ENCODE peak calls at places on chromosome X, in five cellular contexts. G, N, Q, R and V are unnamed samples.
A peak's percentile ranks its signal among the peaks of the same experiment; 100 is the strongest.

GRCh38 chrX:100593142-100593541 is 8.4 kb downstream of the TNMD start:
- DNase-seq in G (no peak), N (no peak), R (no peak), Q (no peak), V (no peak)

GRCh38 chrX:110214684-110215083 is 103.2 kb downstream of the AMMECR1 start:
- DNase-seq in N (no peak), G (no peak), Q (no peak), R (no peak), V (no peak)

GRCh38 chrX:109732780-109733657 is at the start of gene ACSL4:
- DNase-seq in N (peak; percentile 92), Q (peak; percentile 69), G (peak; percentile 89), R (peak; percentile 54), V (peak; percentile 85)

GRCh38 chrX:150269613-150270254 is 93.4 kb upstream of the MAMLD1 start:
- DNase-seq in R (no peak), Q (no peak), N (no peak), G (no peak), V (no peak)

GRCh38 chrX:149950681-149951080 is 12.4 kb upstream of the EOLA2 start:
- DNase-seq in G (peak; percentile 43), Q (no peak), R (no peak), N (no peak), V (peak; percentile 76)

GRCh38 chrX:41164469-41164868 is 79.2 kb downstream of the USP9X start:
- DNase-seq in R (peak; percentile 5), G (no peak), Q (peak; percentile 1), N (no peak), V (no peak)

GRCh38 chrX:24398766-24399165 is 38.3 kb downstream of the SUPT20HL1 start:
- DNase-seq in G (no peak), N (no peak), R (no peak), Q (no peak), V (no peak)

GRCh38 chrX:150594584-150594983 is 26.2 kb downstream of the MTM1 start:
- DNase-seq in R (no peak), G (no peak), N (no peak), Q (no peak), V (no peak)

GRCh38 chrX:71604141-71604540 is 14.2 kb downstream of the CXCR3 start:
- DNase-seq in G (no peak), Q (no peak), R (no peak), N (no peak), V (no peak)

GRCh38 chrX:77167993-77168392 is 279.2 kb upstream of the FGF16 start:
- DNase-seq in G (no peak), Q (no peak), R (no peak), N (no peak), V (peak; percentile 54)

GRCh38 chrX:53440101-53440500 is 5.9 kb upstream of the HSD17B10 start:
- DNase-seq in N (no peak), Q (no peak), G (no peak), R (no peak), V (no peak)

GRCh38 chrX:139290310-139290709 is 240.2 kb upstream of the F9 start:
- DNase-seq in Q (no peak), R (no peak), N (no peak), G (no peak), V (no peak)

GRCh38 chrX:39848900-39849299 is 248.9 kb downstream of the BCOR start:
- DNase-seq in R (no peak), N (no peak), G (peak; percentile 62), Q (no peak), V (no peak)

GRCh38 chrX:30637874-30638793 is 15.1 kb upstream of the GK start:
- DNase-seq in R (no peak), N (no peak), Q (no peak), G (no peak), V (no peak)